ENCODE peak calls at places on chromosomes 12 and 14, in six cellular contexts. I, H, D, W, L and Z are unnamed samples.

GRCh38 chr12:131673519-131674265 is 37.2 kb upstream of the SFSWAP start:
- DNase-seq in W (no peak), D (no peak), H (peak), I (peak), L (no peak), Z (no peak)

GRCh38 chr12:57434517-57435223 is at the start of gene INHBC:
- DNase-seq in H (no peak), I (no peak), W (no peak), D (peak), L (no peak), Z (no peak)

GRCh38 chr12:113724703-113725556 is 241.2 kb downstream of the RBM19 start:
- DNase-seq in D (no peak), W (peak), I (no peak), H (no peak), L (no peak), Z (no peak)

GRCh38 chr12:13128291-13129000 is 25.0 kb upstream of the GSG1 start:
- DNase-seq in D (no peak), H (no peak), W (no peak), I (no peak), L (no peak), Z (no peak)

GRCh38 chr14:60304509-60304908 is 55.5 kb downstream of the PPM1A start:
- DNase-seq in H (no peak), W (no peak), I (no peak), D (peak), L (no peak), Z (no peak)

GRCh38 chr14:65957631-65958205 is 528.5 kb upstream of the CCDC196 start:
- DNase-seq in L (no peak), W (peak), H (no peak), I (no peak), D (no peak), Z (no peak)

GRCh38 chr12:9634177-9634803 is 26.6 kb upstream of the KLRB1 start:
- DNase-seq in H (peak), I (peak), L (no peak), D (no peak), W (peak), Z (peak)

GRCh38 chr12:6840428-6841138 is at the start of gene GNB3:
- DNase-seq in D (no peak), L (peak), H (no peak), I (no peak), W (no peak), Z (no peak)

GRCh38 chr14:105945891-105946290 is 419.5 kb downstream of the TMEM121 start:
- DNase-seq in I (no peak), D (no peak), L (no peak), H (no peak), W (no peak), Z (no peak)